ENCODE peak calls at places on chromosome 9, in five cellular contexts. One of them, this sample, is unnamed.

GRCh38 chr9:134215709-134216448 is 51.5 kb upstream of the RNU6ATAC start:
- DNase-seq in MM.1S: no peak
- DNase-seq in fibroblast of lung: peak
- DNase-seq in neural progenitor cell: no peak
- DNase-seq in H9: no peak
- DNase-seq in this sample: no peak

GRCh38 chr9:72294952-72295351 is 70.1 kb downstream of the ZFAND5 start:
- DNase-seq in MM.1S: no peak
- DNase-seq in fibroblast of lung: no peak
- DNase-seq in neural progenitor cell: no peak
- DNase-seq in H9: no peak
- DNase-seq in this sample: no peak

GRCh38 chr9:18061332-18061731 is 412.6 kb upstream of the ADAMTSL1 start:
- DNase-seq in MM.1S: no peak
- DNase-seq in fibroblast of lung: no peak
- DNase-seq in neural progenitor cell: no peak
- DNase-seq in H9: no peak
- DNase-seq in this sample: no peak

GRCh38 chr9:74666625-74667316 is 169.6 kb downstream of the RORB start:
- DNase-seq in MM.1S: no peak
- DNase-seq in fibroblast of lung: peak
- DNase-seq in neural progenitor cell: no peak
- DNase-seq in H9: no peak
- DNase-seq in this sample: no peak

GRCh38 chr9:111945216-111945615 is 48.6 kb downstream of the UGCG start:
- DNase-seq in MM.1S: peak
- DNase-seq in fibroblast of lung: peak
- DNase-seq in neural progenitor cell: no peak
- DNase-seq in H9: no peak
- DNase-seq in this sample: no peak

GRCh38 chr9:130933114-130934046 is 5.7 kb downstream of the FIBCD1 start:
- DNase-seq in MM.1S: no peak
- DNase-seq in fibroblast of lung: peak
- DNase-seq in neural progenitor cell: no peak
- DNase-seq in H9: no peak
- DNase-seq in this sample: peak

GRCh38 chr9:19033015-19033414 is at the start of gene SAXO1:
- DNase-seq in MM.1S: no peak
- DNase-seq in fibroblast of lung: no peak
- DNase-seq in neural progenitor cell: no peak
- DNase-seq in H9: no peak
- DNase-seq in this sample: no peak

GRCh38 chr9:124420991-124421543 is 5.8 kb upstream of the PSMB7 start:
- DNase-seq in MM.1S: no peak
- DNase-seq in fibroblast of lung: no peak
- DNase-seq in neural progenitor cell: no peak
- DNase-seq in H9: no peak
- DNase-seq in this sample: no peak

GRCh38 chr9:37286530-37287175 is 135.8 kb upstream of the GRHPR start:
- DNase-seq in MM.1S: no peak
- DNase-seq in fibroblast of lung: no peak
- DNase-seq in neural progenitor cell: no peak
- DNase-seq in H9: no peak
- DNase-seq in this sample: no peak

GRCh38 chr9:131348631-131349521 is 45.0 kb upstream of the PRRC2B start:
- DNase-seq in MM.1S: no peak
- DNase-seq in fibroblast of lung: no peak
- DNase-seq in neural progenitor cell: no peak
- DNase-seq in H9: peak
- DNase-seq in this sample: no peak

GRCh38 chr9:130423272-130423671 is 21.5 kb upstream of the ASS1 start:
- DNase-seq in MM.1S: no peak
- DNase-seq in fibroblast of lung: no peak
- DNase-seq in neural progenitor cell: no peak
- DNase-seq in H9: peak
- DNase-seq in this sample: no peak

GRCh38 chr9:19022206-19022605 is 10.8 kb downstream of the SAXO1 start:
- DNase-seq in MM.1S: no peak
- DNase-seq in fibroblast of lung: no peak
- DNase-seq in neural progenitor cell: no peak
- DNase-seq in H9: no peak
- DNase-seq in this sample: no peak

GRCh38 chr9:116975119-116975518 is 288.0 kb downstream of the TRIM32 start:
- DNase-seq in MM.1S: no peak
- DNase-seq in fibroblast of lung: no peak
- DNase-seq in neural progenitor cell: no peak
- DNase-seq in H9: no peak
- DNase-seq in this sample: no peak

GRCh38 chr9:137828527-137829259 is 48.9 kb upstream of the CACNA1B start:
- DNase-seq in MM.1S: no peak
- DNase-seq in fibroblast of lung: peak
- DNase-seq in neural progenitor cell: peak
- DNase-seq in H9: peak
- DNase-seq in this sample: no peak

GRCh38 chr9:89523948-89524347 is 26.0 kb upstream of the SEMA4D start:
- DNase-seq in MM.1S: peak
- DNase-seq in fibroblast of lung: no peak
- DNase-seq in neural progenitor cell: no peak
- DNase-seq in H9: no peak
- DNase-seq in this sample: no peak

GRCh38 chr9:90991953-90992352 is 190.3 kb downstream of the SYK start:
- DNase-seq in MM.1S: no peak
- DNase-seq in fibroblast of lung: peak
- DNase-seq in neural progenitor cell: no peak
- DNase-seq in H9: no peak
- DNase-seq in this sample: peak

GRCh38 chr9:70324963-70325362 is 66.2 kb downstream of the SMC5 start:
- DNase-seq in MM.1S: no peak
- DNase-seq in fibroblast of lung: peak
- DNase-seq in neural progenitor cell: no peak
- DNase-seq in H9: no peak
- DNase-seq in this sample: peak

GRCh38 chr9:128845186-128845931 is 15.8 kb upstream of the SPOUT1 start:
- DNase-seq in MM.1S: no peak
- DNase-seq in fibroblast of lung: no peak
- DNase-seq in neural progenitor cell: peak
- DNase-seq in H9: peak
- DNase-seq in this sample: no peak

GRCh38 chr9:81320909-81321482 is 368.4 kb downstream of the TLE1 start:
- DNase-seq in MM.1S: no peak
- DNase-seq in fibroblast of lung: no peak
- DNase-seq in neural progenitor cell: no peak
- DNase-seq in H9: no peak
- DNase-seq in this sample: no peak

GRCh38 chr9:110115868-110116542 is 92.0 kb downstream of the C9orf152 start:
- DNase-seq in MM.1S: no peak
- DNase-seq in fibroblast of lung: peak
- DNase-seq in neural progenitor cell: no peak
- DNase-seq in H9: no peak
- DNase-seq in this sample: peak

GRCh38 chr9:73020877-73021276 is 68.0 kb upstream of the ALDH1A1 start:
- DNase-seq in MM.1S: no peak
- DNase-seq in fibroblast of lung: no peak
- DNase-seq in neural progenitor cell: no peak
- DNase-seq in H9: no peak
- DNase-seq in this sample: no peak

GRCh38 chr9:127825319-127826051 is 22.8 kb downstream of the FPGS start:
- DNase-seq in MM.1S: no peak
- DNase-seq in fibroblast of lung: no peak
- DNase-seq in neural progenitor cell: peak
- DNase-seq in H9: peak
- DNase-seq in this sample: no peak

GRCh38 chr9:132854832-132855231 is 23.3 kb downstream of the AK8 start:
- DNase-seq in MM.1S: no peak
- DNase-seq in fibroblast of lung: no peak
- DNase-seq in neural progenitor cell: no peak
- DNase-seq in H9: no peak
- DNase-seq in this sample: no peak

GRCh38 chr9:6833518-6834192 is 75.9 kb downstream of the KDM4C start:
- DNase-seq in MM.1S: no peak
- DNase-seq in fibroblast of lung: peak
- DNase-seq in neural progenitor cell: no peak
- DNase-seq in H9: no peak
- DNase-seq in this sample: peak

GRCh38 chr9:74524289-74524688 is 27.2 kb downstream of the RORB start:
- DNase-seq in MM.1S: no peak
- DNase-seq in fibroblast of lung: no peak
- DNase-seq in neural progenitor cell: no peak
- DNase-seq in H9: no peak
- DNase-seq in this sample: no peak

GRCh38 chr9:123225374-123225813 is 43.0 kb downstream of the STRBP start:
- DNase-seq in MM.1S: peak
- DNase-seq in fibroblast of lung: peak
- DNase-seq in neural progenitor cell: peak
- DNase-seq in H9: peak
- DNase-seq in this sample: peak

GRCh38 chr9:123217148-123217585 is 51.2 kb downstream of the STRBP start:
- DNase-seq in MM.1S: no peak
- DNase-seq in fibroblast of lung: peak
- DNase-seq in neural progenitor cell: no peak
- DNase-seq in H9: no peak
- DNase-seq in this sample: no peak

GRCh38 chr9:123216387-123216786 is 52.0 kb downstream of the STRBP start:
- DNase-seq in MM.1S: no peak
- DNase-seq in fibroblast of lung: peak
- DNase-seq in neural progenitor cell: no peak
- DNase-seq in H9: no peak
- DNase-seq in this sample: no peak

GRCh38 chr9:123218831-123219230 is 49.6 kb downstream of the STRBP start:
- DNase-seq in MM.1S: no peak
- DNase-seq in fibroblast of lung: no peak
- DNase-seq in neural progenitor cell: no peak
- DNase-seq in H9: no peak
- DNase-seq in this sample: no peak

DNA sequence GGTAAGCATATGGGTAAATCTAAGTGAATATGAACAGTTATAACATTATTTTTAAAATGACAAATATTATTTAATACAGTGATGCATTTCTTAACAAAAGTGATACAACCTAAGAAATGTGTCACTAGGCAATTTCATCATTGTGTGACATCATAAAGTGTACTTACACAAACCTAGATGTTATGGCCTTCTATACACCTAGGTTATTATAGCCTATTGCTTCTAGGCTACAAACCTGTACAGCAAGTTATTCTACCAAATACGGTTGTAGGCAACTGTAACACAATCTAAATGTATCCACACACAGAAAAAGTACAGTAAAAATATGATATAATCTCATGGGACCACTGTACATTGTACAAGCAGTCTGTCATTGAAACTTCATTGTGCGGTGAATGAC is 48.3 kb downstream of the STRBP start:
- DNase-seq in MM.1S: no peak
- DNase-seq in fibroblast of lung: no peak
- DNase-seq in neural progenitor cell: no peak
- DNase-seq in H9: no peak
- DNase-seq in this sample: no peak
- H3K4me2 ChIP-seq in MM.1S: no peak
- H3K4me2 ChIP-seq in fibroblast of lung: no peak
- H3K4me2 ChIP-seq in neural progenitor cell: no peak
- H3K4me2 ChIP-seq in H9: no peak
- H3K4me2 ChIP-seq in this sample: no peak

DNA sequence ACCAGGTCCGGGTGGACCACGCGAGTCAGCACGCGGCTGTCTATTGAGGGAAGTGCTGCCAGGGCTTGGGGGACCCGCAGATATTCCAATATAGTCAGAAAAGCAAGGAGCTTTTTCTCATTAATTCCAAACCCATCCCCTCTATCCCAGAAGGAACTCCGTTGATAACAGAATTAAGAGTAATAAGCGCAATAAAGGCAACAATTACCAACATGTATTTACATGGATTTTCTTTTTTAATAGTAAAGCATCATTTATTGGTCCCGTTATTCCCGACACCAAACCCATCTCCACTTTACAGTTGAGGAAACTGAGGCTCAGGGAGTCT is 7.7 kb downstream of the PHF19 start:
- DNase-seq in MM.1S: no peak
- DNase-seq in fibroblast of lung: no peak
- DNase-seq in neural progenitor cell: no peak
- DNase-seq in H9: no peak
- DNase-seq in this sample: no peak
- H3K4me2 ChIP-seq in MM.1S: peak
- H3K4me2 ChIP-seq in fibroblast of lung: peak
- H3K4me2 ChIP-seq in neural progenitor cell: peak
- H3K4me2 ChIP-seq in H9: peak
- H3K4me2 ChIP-seq in this sample: peak

DNA sequence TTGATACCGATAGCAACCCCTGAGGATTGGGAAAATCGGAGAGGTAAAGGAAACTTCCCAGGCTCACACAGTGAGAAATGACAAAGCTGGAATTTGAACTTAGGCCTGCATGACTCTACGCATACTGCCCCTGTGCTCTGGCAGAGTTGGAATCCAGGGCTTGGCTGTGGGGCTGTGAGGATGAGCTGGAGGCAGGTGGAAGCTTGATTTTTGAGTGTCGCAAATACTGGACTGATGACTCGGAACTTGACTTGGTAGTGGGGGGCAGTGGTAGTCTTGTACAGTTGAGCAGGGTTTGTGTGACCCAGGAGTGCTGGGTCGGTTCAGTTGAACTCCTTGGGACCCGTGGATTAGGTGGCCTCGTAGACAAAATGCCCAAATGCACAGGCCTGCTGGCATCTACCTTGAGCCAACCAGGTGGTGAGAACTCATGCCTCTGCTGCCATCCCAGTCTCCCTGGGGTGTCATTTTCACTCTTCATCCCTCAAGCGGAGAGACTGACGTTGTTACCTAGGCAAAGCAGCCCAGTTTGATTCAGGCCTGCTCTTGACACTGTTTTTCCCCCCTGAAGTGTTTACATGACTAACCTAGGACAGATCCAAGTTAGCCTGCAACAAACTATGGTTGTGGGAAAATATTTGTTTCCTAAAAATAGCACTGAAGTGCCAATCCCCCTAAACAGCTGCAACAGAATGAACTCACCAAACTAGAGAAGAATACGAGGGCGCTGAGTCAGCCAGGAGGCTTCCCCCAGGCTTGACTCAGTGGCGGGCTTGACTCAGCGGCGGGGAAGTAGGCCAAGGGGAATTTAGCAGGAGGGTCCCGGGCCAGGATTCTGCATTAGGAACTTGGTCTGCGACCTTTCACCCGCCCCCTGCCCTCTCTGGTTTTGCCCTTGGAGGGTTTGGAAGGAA is 45.7 kb upstream of the ORM1 start:
- DNase-seq in MM.1S: no peak
- DNase-seq in fibroblast of lung: peak
- DNase-seq in neural progenitor cell: no peak
- DNase-seq in H9: peak
- DNase-seq in this sample: peak
- H3K4me2 ChIP-seq in MM.1S: no peak
- H3K4me2 ChIP-seq in fibroblast of lung: peak
- H3K4me2 ChIP-seq in neural progenitor cell: no peak
- H3K4me2 ChIP-seq in H9: no peak
- H3K4me2 ChIP-seq in this sample: peak

DNA sequence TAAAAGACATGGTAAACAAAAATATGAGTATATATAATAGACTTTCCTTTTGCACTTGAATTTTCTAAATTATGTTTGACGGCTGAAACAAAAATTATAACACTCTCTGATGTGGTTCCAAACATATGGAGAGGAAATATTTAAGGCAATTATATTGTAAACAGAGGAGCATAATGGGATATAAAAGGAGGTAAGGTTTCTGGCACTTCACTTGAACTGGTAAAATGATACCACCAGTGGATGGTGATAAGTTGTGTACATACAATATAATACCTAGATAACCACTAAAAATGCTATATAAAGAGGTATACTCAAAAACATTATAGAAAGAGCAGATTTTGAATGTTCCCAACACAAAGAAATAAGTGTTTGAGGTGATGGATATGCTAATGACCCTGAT is 192.9 kb upstream of the RAD23B start:
- DNase-seq in MM.1S: no peak
- DNase-seq in fibroblast of lung: no peak
- DNase-seq in neural progenitor cell: no peak
- DNase-seq in H9: no peak
- DNase-seq in this sample: no peak
- H3K4me2 ChIP-seq in MM.1S: no peak
- H3K4me2 ChIP-seq in fibroblast of lung: no peak
- H3K4me2 ChIP-seq in neural progenitor cell: no peak
- H3K4me2 ChIP-seq in H9: no peak
- H3K4me2 ChIP-seq in this sample: no peak

This sample was measured in PC-3.